ENCODE peak calls at places on chromosomes 12 and 14, in seven cellular contexts. R, V, T, J, G, S and Q are unnamed samples.

GRCh38 chr14:74018704-74019407 is at the start of the genes BBOF1 and ENTPD5:
- DNase-seq in G (peak; percentile 91), R (peak; percentile 93), V (peak; percentile 82), S (peak; percentile 93), T (peak; percentile 85), J (peak; percentile 78), Q (peak; percentile 87)

GRCh38 chr12:68893201-68893600 is 39.8 kb downstream of the CPM start:
- DNase-seq in V (no peak), R (no peak), S (no peak), J (no peak), G (no peak), T (no peak), Q (no peak)

GRCh38 chr12:66388512-66388911 is 86.2 kb downstream of the HELB start:
- DNase-seq in T (no peak), J (no peak), V (no peak), R (no peak), S (no peak), G (no peak), Q (no peak)

GRCh38 chr12:113899844-113900471 is 66.2 kb downstream of the RBM19 start:
- DNase-seq in J (no peak), V (no peak), T (peak; percentile 89), S (no peak), G (no peak), R (no peak), Q (no peak)

GRCh38 chr14:64591809-64592208 is 42.0 kb downstream of the PPP1R36 start:
- DNase-seq in S (no peak), R (no peak), G (no peak), J (no peak), V (no peak), T (no peak), Q (no peak)

GRCh38 chr12:75585309-75585708 is 73.9 kb upstream of the KRR1 start:
- DNase-seq in J (no peak), S (peak; percentile 11), V (no peak), T (no peak), G (no peak), R (no peak), Q (no peak)

GRCh38 chr14:51205486-51205885 is 34.6 kb upstream of the TMX1 start:
- DNase-seq in J (no peak), V (no peak), R (no peak), T (no peak), S (no peak), G (no peak), Q (no peak)

GRCh38 chr12:11822071-11822818 is 172.8 kb downstream of the ETV6 start:
- DNase-seq in S (no peak), G (no peak), R (no peak), V (no peak), J (no peak), T (no peak), Q (peak; percentile 26)

GRCh38 chr14:36664322-36665193 is 2.9 kb downstream of the PAX9 start:
- DNase-seq in R (no peak), J (no peak), S (no peak), V (no peak), T (no peak), G (no peak), Q (no peak)

GRCh38 chr14:61934385-61934784 is 172.2 kb downstream of the SNAPC1 start:
- DNase-seq in G (no peak), T (no peak), R (no peak), S (no peak), V (no peak), J (no peak), Q (no peak)

GRCh38 chr14:25048170-25049126 is 1.5 kb downstream of the STXBP6 start:
- DNase-seq in V (peak; percentile 59), T (peak; percentile 47), S (no peak), R (no peak), G (no peak), J (no peak), Q (no peak)

GRCh38 chr12:119202121-119202527 is 23.4 kb downstream of the HSPB8 start:
- DNase-seq in S (no peak), J (peak; percentile 79), V (no peak), T (no peak), R (no peak), G (no peak), Q (no peak)

GRCh38 chr14:90453401-90453951 is 56.6 kb downstream of the CALM1 start:
- DNase-seq in V (peak; percentile 71), T (no peak), J (no peak), S (no peak), G (no peak), R (no peak), Q (no peak)

GRCh38 chr14:74595006-74595735 is 16.9 kb downstream of the LTBP2 start:
- DNase-seq in V (peak; percentile 87), G (no peak), S (no peak), R (peak; percentile 86), T (no peak), J (peak; percentile 59), Q (no peak)

GRCh38 chr14:23645504-23645811 is 9.3 kb downstream of the DHRS2 start:
- DNase-seq in T (no peak), V (no peak), J (no peak), G (no peak), R (no peak), S (no peak), Q (no peak)

GRCh38 chr14:104556256-104557021 is 23.1 kb upstream of the C14orf180 start:
- DNase-seq in G (peak; percentile 34), V (no peak), J (no peak), R (peak; percentile 55), T (no peak), S (no peak), Q (no peak)

GRCh38 chr14:26730929-26731618 is 133.2 kb upstream of the NOVA1 start:
- DNase-seq in J (no peak), S (no peak), G (no peak), V (no peak), R (no peak), T (peak; percentile 81), Q (no peak)

GRCh38 chr12:86729798-86730197 is 473.6 kb upstream of the MGAT4C start:
- DNase-seq in G (no peak), J (no peak), R (no peak), S (no peak), V (no peak), T (no peak), Q (no peak)

GRCh38 chr12:57099766-57100165 is 10.9 kb downstream of the NAB2 start:
- DNase-seq in G (no peak), S (no peak), J (no peak), T (no peak), R (no peak), V (no peak), Q (no peak)

GRCh38 chr12:120368789-120369475 is at the start of gene MSI1:
- DNase-seq in S (no peak), G (no peak), R (no peak), T (peak; percentile 84), J (no peak), V (no peak), Q (no peak)

GRCh38 chr12:116358850-116359761 is 81.6 kb upstream of the MED13L start:
- DNase-seq in V (peak; percentile 93), T (peak; percentile 95), G (peak; percentile 92), S (peak; percentile 95), R (peak; percentile 95), J (peak; percentile 92), Q (peak; percentile 49)

GRCh38 chr14:52455291-52456088 is 96.8 kb downstream of the TXNDC16 start:
- DNase-seq in T (no peak), V (no peak), G (no peak), S (no peak), R (no peak), J (no peak), Q (no peak)

GRCh38 chr12:57461326-57461903 is 1.8 kb downstream of the GLI1 start:
- DNase-seq in J (no peak), S (peak; percentile 86), V (peak; percentile 71), T (peak; percentile 95), R (peak; percentile 87), G (peak; percentile 71), Q (peak; percentile 43)

GRCh38 chr12:116381744-116382455 is 104.4 kb upstream of the MED13L start:
- DNase-seq in R (peak; percentile 57), T (peak; percentile 94), G (peak; percentile 34), S (peak; percentile 87), V (no peak), J (no peak), Q (no peak)

GRCh38 chr12:108712164-108712924 is 19.0 kb downstream of the CORO1C start:
- DNase-seq in J (no peak), S (no peak), T (peak; percentile 53), R (no peak), G (no peak), V (no peak), Q (no peak)

GRCh38 chr14:92568621-92569479 is 55.3 kb downstream of the RIN3 start:
- DNase-seq in G (no peak), R (no peak), S (no peak), T (no peak), V (peak; percentile 71), J (no peak), Q (peak; percentile 46)

DNA sequence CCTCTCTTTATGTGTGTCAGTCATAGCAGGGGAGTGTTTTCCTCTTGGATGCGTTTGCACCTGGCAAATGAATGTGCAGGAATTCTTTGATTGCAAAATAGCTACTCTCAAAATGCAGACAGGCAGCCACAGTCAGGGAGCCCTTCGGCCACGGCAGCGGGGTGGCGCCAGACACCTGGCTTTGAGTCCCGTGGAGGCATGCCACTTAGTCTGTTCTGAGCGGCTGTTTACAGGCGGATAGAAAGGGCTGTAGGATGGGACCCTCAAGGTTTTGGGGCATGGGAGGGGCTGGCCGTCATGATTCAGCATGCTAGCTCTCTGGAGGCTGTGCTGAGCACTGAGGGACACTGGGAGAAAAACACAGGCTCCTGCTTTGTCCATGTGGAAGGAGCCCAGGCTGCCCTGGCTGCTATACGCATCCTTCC is 117.1 kb downstream of the SLC25A47 start:
- DNase-seq in S (peak; percentile 89), T (peak; percentile 84), G (peak; percentile 82), V (peak; percentile 33), R (no peak), J (peak; percentile 73), Q (peak; percentile 45)
- H3K27ac ChIP-seq in S (peak overlapping the region; percentile 83), T (peak overlapping the region; percentile 33), G (no peak overlapping the region), V (peak overlapping the region; percentile 61), R (no peak overlapping the region), J (no peak overlapping the region), Q (no peak overlapping the region)

GRCh38 chr12:55817352-55818139 is at the start of the genes ORMDL2 and SARNP:
- DNase-seq in V (peak; percentile 99), G (peak; percentile 94), J (peak; percentile 99), S (peak; percentile 99), R (peak; percentile 99), T (peak; percentile 100), Q (peak; percentile 93)
- H3K4me1 ChIP-seq in V (peaks cover 45% of the 10 kb centered on the region), G (peaks cover 37% of the 10 kb centered on the region), J (peaks cover 5% of the 10 kb centered on the region), S (peaks cover 26% of the 10 kb centered on the region), R (peaks cover 28% of the 10 kb centered on the region), T (peaks cover 4% of the 10 kb centered on the region), Q (peaks cover 38% of the 10 kb centered on the region)

GRCh38 chr12:62983594-62983993 is 48.6 kb upstream of the PPM1H start:
- DNase-seq in J (no peak), R (no peak), T (peak; percentile 78), S (no peak), V (no peak), G (no peak), Q (no peak)
- TF ChIP-seq CTCF in J (no peak), R (no peak), T (peak; percentile 71), S (peak; percentile 39), V (peak; percentile 51), G (peak; percentile 18), Q (no peak)

DNA sequence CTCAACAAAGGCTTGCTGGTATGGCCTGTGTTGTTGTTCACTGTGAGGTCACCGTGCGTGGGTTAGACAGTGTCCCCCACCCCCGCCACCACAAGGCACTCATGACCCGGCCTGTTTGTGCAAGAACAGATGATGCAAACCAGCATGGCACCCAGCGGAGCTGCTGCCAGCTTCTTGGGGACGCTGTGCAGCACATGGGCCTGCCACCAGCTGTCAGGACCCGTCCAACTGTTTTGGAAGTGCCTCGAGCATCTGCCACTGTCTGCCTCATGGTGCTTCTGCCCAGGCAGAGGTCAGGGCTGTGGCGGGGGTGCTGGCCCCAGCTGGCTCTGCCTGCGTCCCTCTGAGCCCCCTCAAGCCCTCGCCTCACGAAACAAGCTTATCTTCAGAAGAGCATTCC is 1.5 kb downstream of the ASB2 start:
- DNase-seq in T (no peak), R (peak; percentile 85), G (no peak), J (no peak), S (no peak), V (peak; percentile 42), Q (no peak)
- H3K27ac ChIP-seq in T (no peak overlapping the region), R (peak overlapping the region; percentile 89), G (peak overlapping the region; percentile 59), J (peak overlapping the region; percentile 84), S (no peak overlapping the region), V (peak overlapping the region; percentile 87), Q (no peak overlapping the region)